ENCODE peak calls at places on chromosomes 3 and 15, in four cellular contexts. One of them, this sample, is unnamed.
A peak's percentile ranks its signal among the peaks of the same experiment; 100 is the strongest.

GRCh38 chr3:187669675-187670504 is at the start of gene SST:
- DNase-seq in A549: peak; percentile 13
- DNase-seq in brain microvascular endothelial cell: peak; percentile 52
- DNase-seq in tibial nerve: no peak
- DNase-seq in this sample: no peak

GRCh38 chr15:94509259-94509658 is 277.9 kb downstream of the MCTP2 start:
- DNase-seq in A549: no peak
- DNase-seq in brain microvascular endothelial cell: no peak
- DNase-seq in tibial nerve: no peak
- DNase-seq in this sample: no peak

GRCh38 chr3:16618721-16619120 is 13.5 kb upstream of the DAZL start:
- DNase-seq in A549: no peak
- DNase-seq in brain microvascular endothelial cell: peak; percentile 75
- DNase-seq in tibial nerve: no peak
- DNase-seq in this sample: no peak

GRCh38 chr15:23035964-23036566 is 3.3 kb downstream of the TUBGCP5 start:
- DNase-seq in A549: peak; percentile 79
- DNase-seq in brain microvascular endothelial cell: peak; percentile 61
- DNase-seq in tibial nerve: peak; percentile 55
- DNase-seq in this sample: peak; percentile 30

GRCh38 chr15:64478863-64479262 is 18.5 kb downstream of the ZNF609 start:
- DNase-seq in A549: peak; percentile 11
- DNase-seq in brain microvascular endothelial cell: no peak
- DNase-seq in tibial nerve: no peak
- DNase-seq in this sample: no peak

GRCh38 chr3:65334045-65334665 is 646.4 kb upstream of the ADAMTS9 start:
- DNase-seq in A549: no peak
- DNase-seq in brain microvascular endothelial cell: no peak
- DNase-seq in tibial nerve: peak; percentile 24
- DNase-seq in this sample: no peak

GRCh38 chr15:32053717-32054116 is 23.4 kb downstream of the CHRNA7 start:
- DNase-seq in A549: no peak
- DNase-seq in brain microvascular endothelial cell: no peak
- DNase-seq in tibial nerve: no peak
- DNase-seq in this sample: no peak

GRCh38 chr3:172321035-172321434 is 127.2 kb downstream of the GHSR start:
- DNase-seq in A549: no peak
- DNase-seq in brain microvascular endothelial cell: no peak
- DNase-seq in tibial nerve: no peak
- DNase-seq in this sample: no peak

GRCh38 chr15:96870510-96871039 is 540.1 kb downstream of the NR2F2 start:
- DNase-seq in A549: no peak
- DNase-seq in brain microvascular endothelial cell: no peak
- DNase-seq in tibial nerve: no peak
- DNase-seq in this sample: no peak

GRCh38 chr3:176934698-176935097 is 262.6 kb downstream of the TBL1XR1 start:
- DNase-seq in A549: no peak
- DNase-seq in brain microvascular endothelial cell: no peak
- DNase-seq in tibial nerve: no peak
- DNase-seq in this sample: no peak
- H3K4me3 ChIP-seq in A549: no peak overlapping the region
- H3K4me3 ChIP-seq in brain microvascular endothelial cell: no peak overlapping the region
- H3K4me3 ChIP-seq in tibial nerve: no peak overlapping the region
- H3K4me3 ChIP-seq in this sample: no peak overlapping the region

DNA sequence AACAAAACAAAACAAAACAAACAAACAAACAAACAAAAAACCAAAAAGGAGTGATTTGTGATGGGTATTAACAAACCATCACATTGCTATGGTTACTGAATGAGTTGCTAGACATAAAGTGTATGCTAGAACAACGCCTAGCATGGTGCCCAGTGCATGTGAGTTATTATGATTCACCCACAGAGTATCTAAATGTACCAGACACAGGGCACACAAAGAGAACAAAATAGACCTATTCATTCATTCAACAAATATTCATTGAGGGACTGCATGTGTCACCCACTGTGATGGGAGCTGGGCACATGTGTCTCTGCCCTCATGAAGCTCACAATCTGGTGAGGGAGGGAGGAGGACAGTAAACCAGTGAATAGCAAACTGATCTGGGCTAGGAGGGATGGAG is 11.6 kb upstream of the ACAN start:
- DNase-seq in A549: peak; percentile 18
- DNase-seq in brain microvascular endothelial cell: no peak
- DNase-seq in tibial nerve: no peak
- DNase-seq in this sample: no peak
- H3K27ac ChIP-seq in A549: no peak overlapping the region
- H3K27ac ChIP-seq in brain microvascular endothelial cell: no peak overlapping the region
- H3K27ac ChIP-seq in tibial nerve: no peak overlapping the region
- H3K27ac ChIP-seq in this sample: no peak overlapping the region

DNA sequence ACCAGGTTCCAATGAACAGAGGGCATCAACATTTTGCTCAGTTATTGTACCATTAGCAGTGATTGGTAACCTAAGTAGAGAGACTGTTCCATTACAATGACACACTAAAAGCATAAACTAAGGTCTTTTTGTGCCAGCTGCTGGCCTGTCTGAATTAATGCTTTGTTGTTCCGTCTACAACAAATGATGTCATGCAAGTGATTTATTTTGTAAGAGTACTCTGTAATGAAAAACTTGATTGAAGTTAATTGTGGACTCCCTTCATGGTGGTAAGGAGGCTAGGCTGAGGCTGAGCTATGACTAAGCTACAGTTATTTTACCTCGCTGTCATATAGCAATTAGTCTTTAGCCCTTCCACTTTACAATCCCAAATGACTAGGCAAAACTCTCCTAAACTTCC is 23.2 kb downstream of the RCN2 start:
- DNase-seq in A549: no peak
- DNase-seq in brain microvascular endothelial cell: no peak
- DNase-seq in tibial nerve: no peak
- DNase-seq in this sample: no peak
- H3K4me3 ChIP-seq in A549: no peak overlapping the region
- H3K4me3 ChIP-seq in brain microvascular endothelial cell: no peak overlapping the region
- H3K4me3 ChIP-seq in tibial nerve: no peak overlapping the region
- H3K4me3 ChIP-seq in this sample: no peak overlapping the region

GRCh38 chr3:57832925-57833324 is 76.8 kb downstream of the SLMAP start:
- DNase-seq in A549: no peak
- DNase-seq in brain microvascular endothelial cell: no peak
- DNase-seq in tibial nerve: no peak
- DNase-seq in this sample: no peak
- H3K27ac ChIP-seq in A549: no peak overlapping the region
- H3K27ac ChIP-seq in brain microvascular endothelial cell: no peak overlapping the region
- H3K27ac ChIP-seq in tibial nerve: no peak overlapping the region
- H3K27ac ChIP-seq in this sample: no peak overlapping the region

GRCh38 chr15:74128785-74129350 is 1.5 kb upstream of the ISLR2 start:
- DNase-seq in A549: no peak
- DNase-seq in brain microvascular endothelial cell: no peak
- DNase-seq in tibial nerve: no peak
- DNase-seq in this sample: no peak
- H3K4me3 ChIP-seq in A549: no peak overlapping the region
- H3K4me3 ChIP-seq in brain microvascular endothelial cell: no peak overlapping the region
- H3K4me3 ChIP-seq in tibial nerve: peak overlapping the region; percentile 46
- H3K4me3 ChIP-seq in this sample: no peak overlapping the region

DNA sequence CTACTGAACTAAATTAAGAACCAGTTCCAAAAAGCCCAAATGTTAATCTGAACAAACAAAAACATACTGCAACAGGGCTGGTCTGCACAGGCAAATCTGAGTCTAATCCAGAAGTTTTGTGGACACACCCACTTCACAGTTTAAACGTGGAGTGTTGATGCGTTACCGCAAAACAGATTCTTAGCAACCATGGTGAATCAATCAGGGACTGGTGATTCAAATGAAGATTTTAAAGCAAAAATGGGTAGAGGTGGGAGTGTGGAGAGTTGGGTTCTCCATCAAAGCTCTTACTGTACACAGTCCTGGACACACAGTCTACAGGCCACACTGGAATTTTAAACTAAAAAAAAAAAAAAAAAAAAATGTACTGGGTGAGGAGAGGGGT is 5.2 kb downstream of the ANXA2 start:
- DNase-seq in A549: peak; percentile 92
- DNase-seq in brain microvascular endothelial cell: peak; percentile 87
- DNase-seq in tibial nerve: no peak
- DNase-seq in this sample: peak; percentile 15
- H3K27ac ChIP-seq in A549: peak overlapping the region; percentile 97
- H3K27ac ChIP-seq in brain microvascular endothelial cell: peak overlapping the region; percentile 99
- H3K27ac ChIP-seq in tibial nerve: peak overlapping the region; percentile 100
- H3K27ac ChIP-seq in this sample: peak overlapping the region; percentile 47

GRCh38 chr3:148697311-148698189 is at the start of gene AGTR1:
- DNase-seq in A549: peak; percentile 38
- DNase-seq in brain microvascular endothelial cell: peak; percentile 69
- DNase-seq in tibial nerve: peak; percentile 78
- DNase-seq in this sample: no peak
- H3K4me3 ChIP-seq in A549: peak within 1 kb of the TSS; percentile 66
- H3K4me3 ChIP-seq in brain microvascular endothelial cell: peak within 1 kb of the TSS; percentile 71
- H3K4me3 ChIP-seq in tibial nerve: peak within 1 kb of the TSS; percentile 62
- H3K4me3 ChIP-seq in this sample: no peak within 1 kb of the TSS

DNA sequence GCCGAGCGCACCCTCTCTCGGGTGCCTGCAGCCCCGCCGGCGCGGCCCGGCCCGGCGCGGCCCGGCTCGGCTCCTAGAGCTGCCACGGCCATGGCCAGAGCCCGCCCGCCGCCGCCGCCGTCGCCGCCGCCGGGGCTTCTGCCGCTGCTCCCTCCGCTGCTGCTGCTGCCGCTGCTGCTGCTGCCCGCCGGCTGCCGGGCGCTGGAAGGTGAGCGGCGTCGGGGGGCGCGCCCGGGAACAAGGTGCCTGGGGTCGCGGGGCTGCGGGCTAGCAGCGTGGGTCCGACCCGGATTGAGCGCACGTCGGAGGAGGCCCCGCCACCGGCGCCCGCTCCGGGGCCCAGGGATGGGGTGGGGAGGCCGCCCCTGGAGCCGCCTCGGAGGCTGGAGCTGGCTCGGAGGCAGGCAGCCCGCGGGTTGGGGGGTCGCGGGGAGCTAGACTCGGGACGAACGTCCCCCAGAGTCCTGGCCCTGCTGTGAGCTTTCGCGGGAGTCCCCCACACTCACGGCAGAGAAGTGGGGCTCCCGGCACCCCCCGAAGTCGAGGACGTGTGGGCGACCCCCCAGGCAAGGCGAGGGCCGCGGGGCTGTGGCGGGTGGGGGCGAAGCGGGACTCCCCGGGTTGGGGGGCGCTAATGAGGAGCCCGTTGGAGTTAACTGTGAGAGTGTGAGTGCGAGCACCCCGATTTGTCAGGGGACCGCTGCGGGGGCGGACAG is 719 bp downstream of the EPHB3 start:
- DNase-seq in A549: no peak
- DNase-seq in brain microvascular endothelial cell: no peak
- DNase-seq in tibial nerve: no peak
- DNase-seq in this sample: no peak
- H3K27ac ChIP-seq in A549: peak overlapping the region; percentile 43
- H3K27ac ChIP-seq in brain microvascular endothelial cell: no peak overlapping the region
- H3K27ac ChIP-seq in tibial nerve: peak overlapping the region; percentile 93
- H3K27ac ChIP-seq in this sample: no peak overlapping the region

This sample was measured in effector memory CD4-positive, alpha-beta T cell.